ENCODE peak calls at places on chromosomes 2 and 18, in five cellular contexts. U, A, W, J and P are unnamed samples.

GRCh38 chr2:150389487-150389886 is 98.0 kb downstream of the RND3 start:
- DNase-seq in A (no peak), U (no peak), W (no peak), J (no peak), P (no peak)

GRCh38 chr2:105344704-105345345 is 7.5 kb downstream of the C2orf49 start:
- DNase-seq in U (no peak), J (no peak), A (no peak), W (no peak), P (no peak)

GRCh38 chr2:218961651-218962570 is 2.4 kb downstream of the CDK5R2 start:
- DNase-seq in U (peak), W (no peak), J (no peak), A (no peak), P (no peak)

GRCh38 chr2:105375001-105375561 is 23.8 kb downstream of the FHL2 start:
- DNase-seq in U (no peak), W (no peak), J (no peak), A (no peak), P (no peak)

GRCh38 chr2:235535423-235536130 is 41.7 kb downstream of the AGAP1 start:
- DNase-seq in A (no peak), U (no peak), W (no peak), J (no peak), P (no peak)

GRCh38 chr2:183740241-183740640 is 616.0 kb downstream of the NUP35 start:
- DNase-seq in W (no peak), U (no peak), J (no peak), A (no peak), P (no peak)

GRCh38 chr18:43534511-43534910 is 257.2 kb upstream of the SYT4 start:
- DNase-seq in A (no peak), U (no peak), W (no peak), J (no peak), P (no peak)

GRCh38 chr2:127157651-127158460 is 50.9 kb upstream of the BIN1 start:
- DNase-seq in W (no peak), U (no peak), A (no peak), J (no peak), P (peak)

GRCh38 chr2:223744580-223744979 is 92.8 kb downstream of the AP1S3 start:
- DNase-seq in W (no peak), J (no peak), U (no peak), A (no peak), P (no peak)

GRCh38 chr2:128734521-128735295 is 416.0 kb upstream of the HS6ST1 start:
- DNase-seq in U (peak), J (no peak), A (no peak), W (no peak), P (no peak)

GRCh38 chr2:96651793-96652192 is 9.2 kb downstream of the FER1L5 start:
- DNase-seq in A (no peak), W (no peak), J (no peak), U (no peak), P (no peak)

GRCh38 chr2:96648306-96648705 is 5.7 kb downstream of the FER1L5 start:
- DNase-seq in U (no peak), W (no peak), J (no peak), A (no peak), P (no peak)

GRCh38 chr2:96647681-96648080 is 5.1 kb downstream of the FER1L5 start:
- DNase-seq in J (no peak), U (no peak), A (no peak), W (no peak), P (no peak)

DNA sequence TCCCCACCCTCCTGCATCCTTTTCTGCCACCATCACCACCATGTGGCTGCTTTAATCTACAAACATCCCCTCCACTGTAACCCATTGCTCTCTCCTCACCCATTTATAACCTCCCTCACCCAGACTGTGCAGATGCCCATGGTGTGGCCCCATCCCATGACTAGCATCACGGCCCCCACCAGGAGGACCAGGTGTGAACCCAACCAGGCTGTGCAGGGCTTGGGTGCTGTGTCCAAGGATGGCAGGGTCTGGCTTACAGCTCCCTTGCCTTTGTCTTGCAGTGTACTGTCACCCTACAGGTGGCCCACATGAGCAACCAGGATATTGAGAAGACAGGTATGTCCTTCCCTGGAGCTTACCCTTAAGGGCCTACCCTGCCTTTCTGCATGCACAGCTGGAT is 6.8 kb downstream of the FER1L5 start:
- DNase-seq in A (no peak), J (no peak), U (no peak), W (no peak), P (no peak)
- TF ChIP-seq POLR2A in A (no peak), J (no peak), U (no peak), W (no peak), P (no peak)

GRCh38 chr2:96800762-96801463 is 15.2 kb upstream of the CNNM3 start:
- DNase-seq in W (peak), J (peak), U (peak), A (peak), P (peak)
- TF ChIP-seq POLR2AphosphoS5 in W (peak), J (no peak), U (no peak), A (no peak), P (peak)

GRCh38 chr2:7210712-7211111 is 293.5 kb downstream of the RNF144A start:
- DNase-seq in A (no peak), U (no peak), J (no peak), W (no peak), P (no peak)
- H3K4me3 ChIP-seq in A (no peak), U (no peak), J (no peak), W (no peak), P (no peak)

GRCh38 chr2:204923957-204924356 is 378.7 kb downstream of the PARD3B start:
- DNase-seq in A (no peak), U (no peak), J (no peak), W (no peak), P (no peak)
- TF ChIP-seq POLR2A in A (no peak), U (no peak), J (no peak), W (no peak), P (no peak)

GRCh38 chr18:23528580-23529472 is 25.5 kb downstream of the RMC1 start:
- DNase-seq in J (no peak), W (peak), A (no peak), U (peak), P (peak)
- TF ChIP-seq POLR2AphosphoS5 in J (no peak), W (no peak), A (no peak), U (no peak), P (no peak)